ENCODE peak calls at places on chromosome 18, in six cellular contexts. H is A549, S is AG10803, Y is AG04450, F is neuronal stem cell, A is foreskin fibroblast. M is an unnamed sample.

GRCh38 chr18:75582406-75582821 is 154.9 kb upstream of the SMIM21 start:
- DNase-seq in H (no peak), S (peak; percentile 97), Y (peak; percentile 49), F (no peak), A (no peak), M (no peak)

GRCh38 chr18:3388980-3389379 is 61.0 kb upstream of the TGIF1 start:
- DNase-seq in H (no peak), S (no peak), Y (no peak), F (no peak), A (no peak), M (no peak)

GRCh38 chr18:12057419-12058039 is 36.1 kb upstream of the ANKRD62 start:
- DNase-seq in H (no peak), S (no peak), Y (no peak), F (no peak), A (no peak), M (no peak)

GRCh38 chr18:13810950-13811485 is 12.9 kb upstream of the MC5R start:
- DNase-seq in H (no peak), S (no peak), Y (no peak), F (no peak), A (no peak), M (no peak)

GRCh38 chr18:49279041-49279440 is 181.4 kb downstream of the DYM start:
- DNase-seq in H (no peak), S (no peak), Y (no peak), F (no peak), A (no peak), M (no peak)

GRCh38 chr18:8426401-8426800 is 182.8 kb upstream of the RAB12 start:
- DNase-seq in H (no peak), S (no peak), Y (no peak), F (no peak), A (no peak), M (no peak)

GRCh38 chr18:31942301-31942998 is 478 bp downstream of the TRAPPC8 start:
- DNase-seq in H (peak; percentile 7), S (peak; percentile 43), Y (no peak), F (no peak), A (peak; percentile 71), M (peak; percentile 2)

GRCh38 chr18:13284330-13285027 is 65.9 kb downstream of the LDLRAD4 start:
- DNase-seq in H (no peak), S (no peak), Y (no peak), F (no peak), A (no peak), M (no peak)

GRCh38 chr18:72233106-72233505 is 311.0 kb downstream of the CBLN2 start:
- DNase-seq in H (no peak), S (no peak), Y (no peak), F (peak; percentile 20), A (no peak), M (no peak)

GRCh38 chr18:70956554-70956953 is 667.7 kb downstream of the SOCS6 start:
- DNase-seq in H (no peak), S (no peak), Y (no peak), F (no peak), A (no peak), M (no peak)

GRCh38 chr18:63260075-63260754 is 59.4 kb downstream of the BCL2 start:
- DNase-seq in H (no peak), S (no peak), Y (no peak), F (no peak), A (no peak), M (no peak)

GRCh38 chr18:46174317-46175039 is 70.3 kb downstream of the HAUS1 start:
- DNase-seq in H (no peak), S (peak; percentile 34), Y (no peak), F (peak; percentile 26), A (peak; percentile 63), M (peak; percentile 25)

GRCh38 chr18:61991836-61992235 is 99.0 kb upstream of the RNF152 start:
- DNase-seq in H (no peak), S (no peak), Y (no peak), F (no peak), A (no peak), M (peak; percentile 40)

GRCh38 chr18:55290898-55291297 is 297.1 kb downstream of the TCF4 start:
- DNase-seq in H (no peak), S (peak; percentile 43), Y (no peak), F (no peak), A (peak; percentile 73), M (no peak)

GRCh38 chr18:24049142-24049541 is 34.6 kb downstream of the TTC39C start:
- DNase-seq in H (no peak), S (no peak), Y (no peak), F (no peak), A (no peak), M (no peak)

GRCh38 chr18:66344227-66344626 is 259.7 kb downstream of the CDH19 start:
- DNase-seq in H (no peak), S (no peak), Y (no peak), F (no peak), A (no peak), M (peak; percentile 9)

GRCh38 chr18:11154369-11154982 is 5.1 kb upstream of the PIEZO2 start:
- DNase-seq in H (peak; percentile 13), S (peak; percentile 55), Y (peak; percentile 16), F (peak; percentile 40), A (peak; percentile 71), M (no peak)

GRCh38 chr18:6331872-6332271 is 82.8 kb downstream of the L3MBTL4 start:
- DNase-seq in H (no peak), S (no peak), Y (no peak), F (no peak), A (no peak), M (no peak)

GRCh38 chr18:48548404-48548771 is 9.6 kb downstream of the CTIF start:
- DNase-seq in H (no peak), S (peak; percentile 96), Y (no peak), F (no peak), A (peak; percentile 87), M (no peak)

GRCh38 chr18:29309352-29309751 is 1132.4 kb upstream of the CDH2 start:
- DNase-seq in H (no peak), S (no peak), Y (no peak), F (no peak), A (no peak), M (no peak)

GRCh38 chr18:11995445-11996189 is 14.3 kb downstream of the IMPA2 start:
- DNase-seq in H (peak; percentile 63), S (peak; percentile 73), Y (peak; percentile 48), F (peak; percentile 48), A (peak; percentile 91), M (peak; percentile 60)

GRCh38 chr18:46630991-46631390 is 26.0 kb downstream of the LOXHD1 start:
- DNase-seq in H (no peak), S (no peak), Y (no peak), F (no peak), A (no peak), M (no peak)

GRCh38 chr18:4335386-4335785 is 119.7 kb downstream of the DLGAP1 start:
- DNase-seq in H (no peak), S (no peak), Y (no peak), F (no peak), A (no peak), M (no peak)

GRCh38 chr18:76487782-76488181 is 7.3 kb downstream of the ZNF516 start:
- DNase-seq in H (no peak), S (no peak), Y (no peak), F (no peak), A (no peak), M (peak; percentile 11)

GRCh38 chr18:29979884-29980283 is 1062.7 kb downstream of the DSC3 start:
- DNase-seq in H (no peak), S (no peak), Y (no peak), F (peak; percentile 6), A (no peak), M (no peak)

GRCh38 chr18:40355701-40356100 is 1599.3 kb upstream of the PIK3C3 start:
- DNase-seq in H (no peak), S (peak; percentile 35), Y (peak; percentile 4), F (no peak), A (peak; percentile 89), M (no peak)

GRCh38 chr18:21997207-21998143 is 171.9 kb upstream of the GATA6 start:
- DNase-seq in H (peak; percentile 25), S (peak; percentile 50), Y (no peak), F (peak; percentile 32), A (peak; percentile 37), M (no peak)

GRCh38 chr18:77061946-77062517 is 70.6 kb downstream of the MBP start:
- DNase-seq in H (no peak), S (no peak), Y (no peak), F (no peak), A (no peak), M (no peak)

GRCh38 chr18:49459404-49460171 is 857 bp downstream of the DYM start:
- DNase-seq in H (peak; percentile 26), S (no peak), Y (no peak), F (no peak), A (peak; percentile 56), M (no peak)

GRCh38 chr18:49857708-49858107 is 44.4 kb upstream of the ACAA2 start:
- DNase-seq in H (no peak), S (no peak), Y (no peak), F (no peak), A (no peak), M (no peak)

GRCh38 chr18:35117372-35117771 is 76.2 kb downstream of the MAPRE2 start:
- DNase-seq in H (no peak), S (no peak), Y (no peak), F (no peak), A (no peak), M (no peak)

GRCh38 chr18:58513615-58514014 is 115.3 kb downstream of the ALPK2 start:
- DNase-seq in H (no peak), S (no peak), Y (no peak), F (no peak), A (no peak), M (no peak)

GRCh38 chr18:79396431-79397287 is 929 bp downstream of the NFATC1 start:
- DNase-seq in H (no peak), S (peak; percentile 52), Y (no peak), F (no peak), A (peak; percentile 69), M (peak; percentile 45)
- H3K4me3 ChIP-seq in H (peak overlapping the region; percentile 52), S (peak overlapping the region; percentile 60), Y (peak overlapping the region; percentile 40), F (peak overlapping the region; percentile 66), A (peak overlapping the region; percentile 39), M (peak overlapping the region; percentile 66)

DNA sequence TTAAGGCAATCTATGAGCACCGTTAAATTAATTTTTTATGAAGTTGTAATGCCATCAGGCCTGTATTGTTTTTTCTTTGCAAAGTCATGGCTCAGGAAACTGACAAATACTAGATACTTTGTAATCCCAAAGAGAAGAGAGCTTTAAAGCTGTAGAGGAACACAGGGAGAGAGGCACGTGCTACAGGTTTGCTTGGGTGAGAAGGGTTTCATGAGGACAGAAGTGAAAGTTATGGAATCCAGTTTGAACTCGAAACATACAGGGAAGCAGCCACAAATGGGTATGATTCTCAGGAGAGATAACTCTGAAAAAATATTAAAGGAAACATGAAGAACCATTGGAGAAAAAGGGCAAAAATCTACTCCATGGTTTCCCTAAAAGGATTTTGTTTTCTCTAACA is 49.8 kb downstream of the CYB5A start:
- DNase-seq in H (no peak), S (no peak), Y (no peak), F (no peak), A (no peak), M (no peak)
- H3K4me3 ChIP-seq in H (no peak overlapping the region), S (no peak overlapping the region), Y (no peak overlapping the region), F (no peak overlapping the region), A (no peak overlapping the region), M (no peak overlapping the region)

GRCh38 chr18:9750112-9750511 is 42.0 kb downstream of the RAB31 start:
- DNase-seq in H (no peak), S (no peak), Y (no peak), F (no peak), A (no peak), M (no peak)
- H3K4me3 ChIP-seq in H (no peak overlapping the region), S (no peak overlapping the region), Y (no peak overlapping the region), F (no peak overlapping the region), A (no peak overlapping the region), M (no peak overlapping the region)

GRCh38 chr18:37567061-37567993 is 1.7 kb upstream of the CELF4 start:
- DNase-seq in H (no peak), S (no peak), Y (no peak), F (no peak), A (peak; percentile 14), M (no peak)
- H3K4me3 ChIP-seq in H (peak overlapping the region; percentile 41), S (peak overlapping the region; percentile 41), Y (peak overlapping the region; percentile 25), F (peak overlapping the region; percentile 78), A (peak overlapping the region; percentile 40), M (no peak overlapping the region)